ENCODE peak calls at places on chromosomes 6 and 20, in nine cellular contexts. O is fibroblast of lung; T is NAMALWA; V is HEK293T; Y is lower lobe of right lung; B is right cardiac atrium; M is ureter; R is T-helper 17 cell; H is stimulated activated CD8-positive, alpha-beta memory T cell treated with anti-CD3 and anti-CD28 coated beads, Interleukin-15, amount 100 ng/mL, for 24 hours. X is an unnamed sample.
A peak's percentile ranks its signal among the peaks of the same experiment; 100 is the strongest.

GRCh38 chr20:16064991-16065707 is 508.1 kb downstream of the KIF16B start:
- DNase-seq in Y (no peak), B (no peak), R (no peak), V (no peak), M (no peak), T (no peak), O (peak; percentile 9), H (no peak), X (no peak)

GRCh38 chr6:33822575-33823395 is 19.0 kb upstream of the MLN start:
- DNase-seq in M (no peak), V (peak; percentile 84), O (no peak), H (no peak), T (peak; percentile 26), Y (peak; percentile 14), R (no peak), B (no peak), X (no peak)

GRCh38 chr20:17796096-17796563 is 96.4 kb downstream of the BANF2 start:
- DNase-seq in T (no peak), B (peak; percentile 62), R (no peak), H (no peak), O (peak; percentile 81), V (no peak), Y (peak; percentile 65), M (peak; percentile 48), X (no peak)

GRCh38 chr6:125918681-125919566 is 37.6 kb upstream of the HINT3 start:
- DNase-seq in Y (no peak), T (no peak), V (peak; percentile 54), R (peak; percentile 21), B (peak; percentile 25), M (no peak), H (no peak), O (peak; percentile 82), X (peak; percentile 84)

GRCh38 chr20:59618131-59618530 is 13.8 kb downstream of the PHACTR3 start:
- DNase-seq in M (no peak), Y (no peak), R (no peak), H (no peak), V (no peak), B (no peak), T (no peak), O (no peak), X (no peak)

GRCh38 chr6:159375014-159375413 is 205.8 kb downstream of the FNDC1 start:
- DNase-seq in V (no peak), R (no peak), O (no peak), T (no peak), H (no peak), Y (no peak), M (no peak), B (no peak), X (no peak)

GRCh38 chr6:157110620-157111019 is 212.7 kb downstream of the TMEM242 start:
- DNase-seq in V (no peak), T (no peak), Y (no peak), H (no peak), R (no peak), O (peak; percentile 44), M (no peak), B (no peak), X (no peak)

GRCh38 chr6:119233327-119233984 is 116.1 kb downstream of the MAN1A1 start:
- DNase-seq in O (no peak), T (no peak), V (no peak), Y (no peak), B (no peak), H (no peak), M (no peak), R (no peak), X (no peak)

GRCh38 chr6:139248911-139249310 is 42.9 kb downstream of the TXLNB start:
- DNase-seq in V (no peak), H (no peak), O (no peak), T (no peak), Y (no peak), B (no peak), M (no peak), R (no peak), X (no peak)

GRCh38 chr6:1864496-1864895 is 254.8 kb downstream of the FOXC1 start:
- DNase-seq in B (no peak), O (no peak), H (no peak), R (no peak), T (no peak), V (peak; percentile 54), Y (no peak), M (no peak), X (no peak)

GRCh38 chr20:19903168-19903676 is 113.9 kb upstream of the NAA20 start:
- DNase-seq in T (peak; percentile 41), H (no peak), B (peak; percentile 26), R (no peak), O (peak; percentile 84), V (no peak), Y (peak; percentile 62), M (peak; percentile 76), X (no peak)

GRCh38 chr20:48544402-48545333 is 283.1 kb downstream of the PREX1 start:
- DNase-seq in H (no peak), O (no peak), V (no peak), M (no peak), T (no peak), B (no peak), R (no peak), Y (no peak), X (no peak)

GRCh38 chr6:84263557-84263956 is 36.1 kb upstream of the CEP162 start:
- DNase-seq in M (no peak), T (no peak), O (no peak), V (no peak), Y (no peak), B (no peak), R (no peak), H (no peak), X (peak; percentile 37)

GRCh38 chr6:39530201-39530759 is 194.9 kb downstream of the KIF6 start:
- DNase-seq in T (peak; percentile 40), M (no peak), O (peak; percentile 31), Y (no peak), V (no peak), R (no peak), H (no peak), B (no peak), X (peak; percentile 55)

GRCh38 chr6:140966676-140967075 is 1166.0 kb upstream of the GJE1 start:
- DNase-seq in Y (no peak), O (no peak), T (no peak), B (no peak), M (no peak), H (no peak), V (no peak), R (no peak), X (no peak)

GRCh38 chr20:42259389-42259788 is 641.2 kb upstream of the CHD6 start:
- DNase-seq in R (no peak), V (no peak), B (no peak), Y (no peak), H (no peak), M (no peak), O (no peak), T (no peak), X (no peak)

GRCh38 chr6:157261606-157262005 is 61.7 kb downstream of the TMEM242 start:
- DNase-seq in B (no peak), V (no peak), M (no peak), Y (no peak), T (no peak), O (no peak), R (no peak), H (no peak), X (no peak)

GRCh38 chr6:155100087-155100486 is 105.0 kb downstream of the TIAM2 start:
- DNase-seq in T (no peak), R (no peak), O (no peak), V (no peak), Y (no peak), M (no peak), H (no peak), B (peak; percentile 45), X (no peak)

GRCh38 chr20:62938105-62938888 is at the start of gene GID8:
- DNase-seq in O (peak; percentile 46), Y (peak; percentile 71), H (no peak), V (peak; percentile 60), B (peak; percentile 58), T (peak; percentile 67), R (peak; percentile 7), M (no peak), X (no peak)

GRCh38 chr6:45916692-45917091 is 99.0 kb downstream of the CLIC5 start:
- DNase-seq in H (no peak), R (no peak), Y (no peak), T (no peak), V (no peak), M (no peak), B (no peak), O (no peak), X (no peak)

X was measured in foreskin keratinocyte.